ENCODE peak calls at places on chromosomes 11 and 22, in six cellular contexts. L is gastrocnemius medialis, K is heart left ventricle, O is upper lobe of left lung, H is A549, T is HCT116. U is an unnamed sample.

GRCh38 chr11:30365793-30366517 is 43.1 kb downstream of the ARL14EP start:
- ATAC-seq in L (no peak), K (no peak), O (no peak), H (no peak), T (no peak), U (no peak)

GRCh38 chr11:119315139-119316016 is 1.6 kb downstream of the MCAM start:
- ATAC-seq in L (no peak), K (peak; percentile 46), O (peak; percentile 15), H (peak; percentile 59), T (peak; percentile 74), U (peak; percentile 24)

GRCh38 chr11:59173080-59173963 is 1.4 kb downstream of the DTX4 start:
- ATAC-seq in L (no peak), K (peak; percentile 31), O (peak; percentile 27), H (no peak), T (no peak), U (no peak)

GRCh38 chr11:123437236-123437979 is 7.3 kb downstream of the GRAMD1B start:
- ATAC-seq in L (no peak), K (no peak), O (no peak), H (no peak), T (no peak), U (no peak)

GRCh38 chr22:39297490-39298193 is 21.8 kb downstream of the RPL3 start:
- ATAC-seq in L (no peak), K (no peak), O (no peak), H (peak; percentile 38), T (peak; percentile 28), U (no peak)

GRCh38 chr22:50730941-50731661 is 6.9 kb upstream of the ACR start:
- ATAC-seq in L (no peak), K (peak; percentile 35), O (no peak), H (no peak), T (no peak), U (peak; percentile 32)

GRCh38 chr11:109986488-109986887 is 106.7 kb upstream of the ZC3H12C start:
- ATAC-seq in L (no peak), K (no peak), O (no peak), H (no peak), T (no peak), U (no peak)

GRCh38 chr11:5197538-5197937 is 2.9 kb downstream of the OR51V1 start:
- ATAC-seq in L (no peak), K (no peak), O (peak; percentile 51), H (no peak), T (no peak), U (no peak)

GRCh38 chr22:24768537-24769374 is 5.8 kb downstream of the PIWIL3 start:
- ATAC-seq in L (peak; percentile 81), K (peak; percentile 82), O (peak; percentile 63), H (peak; percentile 95), T (peak; percentile 86), U (peak; percentile 83)

DNA sequence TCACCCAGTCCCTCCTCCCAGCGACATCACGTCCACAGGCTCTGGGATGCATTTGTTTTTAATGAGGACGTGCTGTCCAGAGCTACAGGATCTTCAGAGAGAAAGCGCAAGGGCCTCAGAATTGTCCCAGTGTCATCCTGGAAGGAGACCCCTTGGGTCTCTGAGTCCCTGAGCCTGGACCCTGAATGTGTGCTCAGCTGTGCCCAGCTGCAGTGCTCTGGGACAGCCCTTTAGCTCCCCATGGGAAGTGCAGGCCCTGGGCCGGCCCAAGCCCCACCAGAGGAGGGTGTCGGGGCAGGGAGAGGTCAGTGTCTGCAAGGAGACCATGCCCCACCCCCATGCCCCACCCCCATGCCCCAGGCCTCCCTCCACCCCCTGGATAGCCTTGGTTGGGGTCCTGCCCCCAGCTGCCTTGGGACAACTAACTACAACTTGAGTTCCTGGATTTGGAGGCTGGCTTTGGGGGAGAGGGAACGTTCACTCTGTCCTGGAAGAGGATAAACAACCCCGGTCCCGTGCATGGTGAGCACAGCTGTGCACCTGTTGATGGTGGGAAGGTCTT is 809.8 kb downstream of the BRD1 start:
- ATAC-seq in L (no peak), K (no peak), O (no peak), H (no peak), T (no peak), U (no peak)
- H3K27ac ChIP-seq in L (no peak overlapping the region), K (peak overlapping the region; percentile 82), O (peak overlapping the region; percentile 82), H (no peak overlapping the region), T (no peak overlapping the region), U (no peak overlapping the region)

DNA sequence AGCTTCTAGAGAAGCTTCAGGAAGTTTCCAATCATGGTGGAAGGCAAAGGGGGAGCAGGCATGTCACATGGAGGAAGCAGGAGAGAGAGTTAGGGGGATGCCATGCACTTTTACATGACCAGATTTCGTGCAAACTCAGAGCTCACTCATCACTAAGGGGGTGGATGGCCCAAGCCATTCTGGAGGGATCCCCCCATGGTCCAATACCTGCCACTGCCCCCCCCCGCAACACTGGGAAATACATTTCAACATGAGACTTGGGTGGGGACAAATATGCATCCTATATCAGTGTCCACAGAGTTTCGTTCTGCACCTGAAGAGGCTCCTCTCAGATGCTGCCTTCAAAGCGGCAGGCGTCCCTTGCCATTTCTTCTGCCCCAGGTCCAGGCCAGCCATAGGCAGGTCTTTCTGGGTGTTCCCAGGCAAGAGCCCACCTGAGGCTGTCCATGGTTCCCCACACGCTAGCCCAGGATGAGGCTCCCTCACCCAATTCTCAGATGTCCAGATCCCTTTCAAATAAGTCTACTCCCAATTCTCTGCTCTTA is 1344.3 kb downstream of the TBC1D22A start:
- ATAC-seq in L (no peak), K (no peak), O (no peak), H (no peak), T (no peak), U (no peak)
- H3K9me3 ChIP-seq in L (no peaks in the 10 kb centered on the region), K (peaks cover 13% of the 10 kb centered on the region), O (peaks cover 9% of the 10 kb centered on the region), H (peaks cover 10% of the 10 kb centered on the region), T (no peaks in the 10 kb centered on the region), U (no peaks in the 10 kb centered on the region)

GRCh38 chr11:100618914-100619313 is 68.2 kb upstream of the ARHGAP42 start:
- ATAC-seq in L (no peak), K (no peak), O (no peak), H (no peak), T (no peak), U (no peak)

GRCh38 chr11:100625041-100625440 is 62.0 kb upstream of the ARHGAP42 start:
- ATAC-seq in L (no peak), K (no peak), O (no peak), H (no peak), T (no peak), U (no peak)

GRCh38 chr11:100624346-100624745 is 62.7 kb upstream of the ARHGAP42 start:
- ATAC-seq in L (no peak), K (no peak), O (no peak), H (no peak), T (no peak), U (no peak)

GRCh38 chr11:100622404-100622803 is 64.7 kb upstream of the ARHGAP42 start:
- ATAC-seq in L (no peak), K (no peak), O (no peak), H (no peak), T (no peak), U (no peak)

GRCh38 chr11:100619484-100619883 is 67.6 kb upstream of the ARHGAP42 start:
- ATAC-seq in L (no peak), K (no peak), O (no peak), H (no peak), T (no peak), U (no peak)
- TF ChIP-seq POLR2A in L (no peak), K (no peak), O (no peak), H (no peak), T (no peak), U (no peak)

GRCh38 chr22:23218867-23219251 is 38.5 kb downstream of the BCR start:
- ATAC-seq in L (no peak), K (peak; percentile 53), O (peak; percentile 53), H (no peak), T (no peak), U (peak; percentile 34)
- H3K27ac ChIP-seq in L (peak overlapping the region; percentile 40), K (peak overlapping the region; percentile 1), O (peak overlapping the region; percentile 90), H (no peak overlapping the region), T (no peak overlapping the region), U (peak overlapping the region; percentile 55)

GRCh38 chr11:42023267-42023666 is 563.8 kb upstream of the LRRC4C start:
- ATAC-seq in L (no peak), K (no peak), O (no peak), H (no peak), T (no peak), U (no peak)

GRCh38 chr11:42021919-42022318 is 562.5 kb upstream of the LRRC4C start:
- ATAC-seq in L (no peak), K (no peak), O (no peak), H (no peak), T (no peak), U (no peak)

DNA sequence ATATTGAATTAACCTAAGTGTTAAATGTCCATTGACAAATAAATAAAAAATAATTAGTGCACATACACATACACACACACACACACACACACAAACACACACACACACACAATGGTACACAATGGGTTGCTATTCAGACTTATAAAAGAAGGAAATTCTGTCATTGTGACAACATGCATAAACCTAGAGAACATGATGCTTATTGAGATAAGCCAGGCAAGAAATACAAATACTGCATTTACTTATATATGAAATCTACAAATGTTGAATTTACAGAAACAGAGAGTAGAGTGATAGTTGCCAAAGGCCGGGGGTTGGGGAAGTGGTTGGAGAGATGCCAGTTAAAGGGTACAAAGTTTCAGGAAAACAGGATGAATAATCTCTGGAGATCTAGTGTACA is 566.0 kb upstream of the LRRC4C start:
- ATAC-seq in L (no peak), K (no peak), O (no peak), H (no peak), T (no peak), U (no peak)
- H3K9me3 ChIP-seq in L (no peaks in the 10 kb centered on the region), K (peaks cover 4% of the 10 kb centered on the region), O (no peaks in the 10 kb centered on the region), H (no peaks in the 10 kb centered on the region), T (peaks cover 28% of the 10 kb centered on the region), U (peaks cover 8% of the 10 kb centered on the region)

U was measured in gastroesophageal sphincter.